ENCODE peak calls at places on chromosomes 4 and X, in nine cellular contexts. I is H9; T is AML-193; Z is kidney tubule cell; W is neural progenitor cell; B is activated CD8-positive, alpha-beta T cell treated with anti-CD3 and anti-CD28 coated beads, Interleukin-2, amount 10 ng/mL, durations not matched to agents 7 days and 5 days; C is AG20443; X is H4; G is CD4-positive, alpha-beta T cell. P is an unnamed sample.

GRCh38 chr4:138647433-138647832 is 368.1 kb upstream of the NOCT start:
- DNase-seq in G (no peak), C (no peak), W (no peak), B (no peak), I (peak), T (no peak), Z (peak), X (no peak), P (no peak)

GRCh38 chr4:62928483-62928882 is 1480.8 kb downstream of the TECRL start:
- DNase-seq in W (no peak), C (no peak), B (no peak), I (no peak), T (no peak), Z (no peak), X (no peak), G (no peak), P (no peak)

GRCh38 chr4:88242144-88242543 is 42.2 kb downstream of the PPM1K start:
- DNase-seq in G (no peak), I (no peak), X (no peak), T (no peak), Z (peak), B (no peak), C (no peak), W (no peak), P (no peak)

GRCh38 chr4:149718500-149718899 is 97.1 kb downstream of the IQCM start:
- DNase-seq in C (no peak), W (no peak), I (no peak), B (no peak), Z (no peak), G (no peak), X (no peak), T (no peak), P (no peak)

GRCh38 chr4:185600801-185601200 is 65.5 kb upstream of the PDLIM3 start:
- DNase-seq in B (no peak), I (no peak), T (no peak), C (no peak), X (no peak), G (no peak), W (no peak), Z (no peak), P (no peak)

GRCh38 chr4:56215901-56216300 is 171.4 kb downstream of the AASDH start:
- DNase-seq in W (no peak), B (no peak), G (no peak), X (peak), T (no peak), Z (peak), C (peak), I (peak), P (peak)

GRCh38 chrX:10512741-10513140 is 107.6 kb downstream of the MID1 start:
- DNase-seq in B (no peak), X (no peak), Z (no peak), C (no peak), G (no peak), I (no peak), T (no peak), W (no peak), P (no peak)

GRCh38 chr4:1638873-1639272 is 45.2 kb downstream of the FAM53A start:
- DNase-seq in Z (no peak), X (no peak), C (no peak), G (no peak), W (no peak), B (no peak), I (no peak), T (no peak), P (no peak)

GRCh38 chrX:134649770-134650169 is 8.5 kb downstream of the PLAC1 start:
- DNase-seq in I (no peak), G (no peak), X (no peak), W (no peak), C (no peak), Z (no peak), T (no peak), B (no peak), P (no peak)

GRCh38 chr4:71338846-71339593 is at the start of gene SLC4A4:
- DNase-seq in W (no peak), X (peak), Z (peak), I (no peak), C (peak), G (no peak), T (no peak), B (peak), P (peak)

GRCh38 chrX:120000490-120001246 is 57.1 kb upstream of the NKAP start:
- DNase-seq in T (no peak), W (peak), X (no peak), I (peak), B (no peak), Z (peak), C (peak), G (no peak), P (no peak)

GRCh38 chr4:46931981-46932380 is 22.9 kb upstream of the COX7B2 start:
- DNase-seq in I (peak), G (no peak), Z (peak), W (peak), T (peak), B (peak), C (peak), X (peak), P (no peak)

GRCh38 chrX:2283111-2283847 is 217.5 kb downstream of the DHRSX start:
- DNase-seq in B (no peak), I (no peak), Z (no peak), T (no peak), W (no peak), G (no peak), C (no peak), X (no peak), P (no peak)

GRCh38 chr4:173281001-173281400 is 53.2 kb downstream of the HMGB2 start:
- DNase-seq in Z (no peak), W (no peak), T (no peak), I (no peak), G (no peak), X (no peak), C (no peak), B (no peak), P (no peak)

GRCh38 chrX:136767104-136767941 is 13.4 kb downstream of the ARHGEF6 start:
- DNase-seq in G (peak), T (peak), I (peak), B (peak), W (peak), Z (peak), C (peak), X (peak), P (peak)

GRCh38 chr4:114890773-114891172 is 222.6 kb downstream of the NDST4 start:
- DNase-seq in I (no peak), T (peak), B (no peak), Z (no peak), G (no peak), X (no peak), C (no peak), W (no peak), P (no peak)

GRCh38 chr4:145279122-145279960 is 99.0 kb upstream of the OTUD4 start:
- DNase-seq in B (no peak), W (no peak), C (peak), T (no peak), Z (peak), G (no peak), I (no peak), X (peak), P (no peak)

P was measured in GDM1.